ENCODE peak calls at places on chromosome 18, in eight cellular contexts. C is AG04450, F is psoas muscle, Q is breast epithelium, E is HFFc6, S is lower lobe of right lung, X is mucosa of descending colon, J is GM20000. P is an unnamed sample.

GRCh38 chr18:33128581-33128980 is 311.9 kb downstream of the CCDC178 start:
- DNase-seq in S (no peak), C (no peak), Q (no peak), X (no peak), F (no peak), E (no peak), J (no peak), P (no peak)

GRCh38 chr18:32439802-32440201 is 30.9 kb downstream of the GAREM1 start:
- DNase-seq in X (no peak), C (no peak), S (no peak), E (no peak), J (no peak), F (no peak), Q (no peak), P (no peak)

GRCh38 chr18:42298744-42299685 is 344.0 kb downstream of the PIK3C3 start:
- DNase-seq in C (peak; percentile 33), E (peak; percentile 69), S (peak; percentile 58), Q (peak; percentile 63), J (peak; percentile 52), X (peak; percentile 85), F (peak; percentile 76), P (peak; percentile 53)

GRCh38 chr18:47953471-47953931 is 23.0 kb upstream of the SMAD2 start:
- DNase-seq in Q (no peak), J (no peak), X (peak; percentile 17), E (no peak), C (no peak), S (peak; percentile 52), F (peak; percentile 61), P (peak; percentile 18)

GRCh38 chr18:62281684-62282083 is 43.4 kb upstream of the TNFRSF11A start:
- DNase-seq in F (no peak), X (no peak), J (no peak), C (peak; percentile 34), Q (no peak), S (no peak), E (peak; percentile 80), P (no peak)

GRCh38 chr18:712401-713134 is at the start of gene ENOSF1:
- DNase-seq in F (peak; percentile 94), E (peak; percentile 48), C (peak; percentile 10), X (peak; percentile 92), J (peak; percentile 95), Q (peak; percentile 90), S (peak; percentile 91), P (peak; percentile 95)

GRCh38 chr18:33616556-33616955 is 38.5 kb downstream of the ASXL3 start:
- DNase-seq in Q (no peak), S (no peak), X (no peak), F (no peak), C (no peak), E (no peak), J (no peak), P (no peak)

GRCh38 chr18:50803579-50803978 is 16.2 kb downstream of the MRO start:
- DNase-seq in F (no peak), Q (no peak), X (no peak), C (no peak), J (no peak), E (no peak), S (no peak), P (no peak)

DNA sequence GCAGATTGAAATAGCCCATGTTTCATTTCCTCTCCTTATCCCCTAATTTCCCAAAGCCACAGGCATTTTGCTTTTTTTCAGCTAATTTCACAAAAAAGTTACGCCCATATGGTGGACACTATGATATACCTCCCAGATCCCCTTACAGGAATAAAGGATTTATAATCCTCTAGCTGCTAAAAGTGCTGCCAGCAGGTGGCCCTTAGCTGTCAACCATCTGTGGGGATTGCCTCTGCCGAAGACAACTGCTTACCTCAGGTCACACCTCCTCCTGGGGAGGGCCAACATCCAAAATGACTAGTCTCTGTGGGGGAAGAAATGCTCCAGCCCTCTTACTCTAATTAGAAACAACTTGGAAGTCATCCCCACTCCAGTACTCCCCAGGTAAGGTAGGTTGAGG is 61.0 kb upstream of the EPB41L3 start:
- DNase-seq in E (no peak), Q (no peak), C (no peak), S (no peak), F (no peak), X (peak; percentile 34), J (no peak), P (no peak)
- TF ChIP-seq CTCF in E (no peak), Q (no peak), C (peak; percentile 13), S (no peak), F (no peak), X (no peak), J (no peak), P (no peak)

GRCh38 chr18:5542393-5543035 is 1.3 kb downstream of the EPB41L3 start:
- DNase-seq in X (peak; percentile 26), C (no peak), Q (no peak), E (no peak), J (no peak), F (peak; percentile 51), S (peak; percentile 61), P (no peak)

GRCh38 chr18:5543036-5543671 is 643 bp downstream of the EPB41L3 start:
- DNase-seq in F (peak; percentile 55), J (peak; percentile 31), X (peak; percentile 3), E (no peak), S (no peak), Q (no peak), C (no peak), P (peak; percentile 23)

GRCh38 chr18:5543854-5544389 is at the start of gene EPB41L3:
- DNase-seq in S (peak; percentile 69), E (no peak), C (no peak), F (peak; percentile 70), Q (no peak), X (peak; percentile 10), J (no peak), P (peak; percentile 20)

DNA sequence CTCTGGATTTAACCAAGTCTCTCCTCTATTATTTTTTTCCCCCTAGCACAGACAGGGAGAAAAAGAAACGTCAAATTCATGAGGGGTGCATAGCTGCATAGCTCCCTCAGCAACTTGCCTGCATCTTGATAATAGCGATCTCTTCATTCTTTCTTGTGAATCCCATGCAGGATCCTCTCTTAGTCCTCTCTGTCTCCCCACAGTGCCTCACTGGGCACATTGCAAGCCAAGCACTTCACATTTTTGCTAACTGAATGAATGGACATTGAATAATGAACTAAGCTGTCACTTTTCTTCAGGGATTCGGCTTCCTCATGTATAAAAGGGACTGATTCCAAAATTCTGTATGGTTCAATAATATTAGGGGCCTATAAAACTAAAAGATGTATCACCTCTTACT is 2.9 kb upstream of the EPB41L3 start:
- DNase-seq in F (no peak), S (no peak), J (peak; percentile 25), Q (no peak), E (peak; percentile 15), C (peak; percentile 23), X (peak; percentile 19), P (no peak)
- TF ChIP-seq CTCF in F (no peak), S (peak; percentile 50), J (no peak), Q (no peak), E (peak; percentile 22), C (peak; percentile 75), X (no peak), P (no peak)

GRCh38 chr18:59646228-59646945 is 50.8 kb downstream of the CCBE1 start:
- DNase-seq in J (no peak), S (no peak), E (no peak), C (no peak), F (no peak), Q (no peak), X (no peak), P (no peak)
- TF ChIP-seq CTCF in J (no peak), S (no peak), E (peak; percentile 47), C (no peak), F (no peak), Q (no peak), X (no peak), P (peak; percentile 15)

GRCh38 chr18:67199993-67200617 is 316.4 kb downstream of the DSEL start:
- DNase-seq in F (no peak), Q (no peak), J (peak; percentile 26), S (no peak), X (peak; percentile 9), E (peak; percentile 47), C (peak; percentile 39), P (peak; percentile 38)

GRCh38 chr18:67192535-67192934 is 324.0 kb downstream of the DSEL start:
- DNase-seq in S (no peak), J (no peak), Q (no peak), F (no peak), X (no peak), E (no peak), C (no peak), P (no peak)

GRCh38 chr18:67200665-67201064 is 315.9 kb downstream of the DSEL start:
- DNase-seq in S (no peak), E (no peak), F (no peak), Q (no peak), J (no peak), C (no peak), X (no peak), P (no peak)

GRCh38 chr18:67194886-67195285 is 321.6 kb downstream of the DSEL start:
- DNase-seq in X (no peak), E (no peak), F (no peak), Q (no peak), S (no peak), C (no peak), J (no peak), P (no peak)
- TF ChIP-seq CTCF in X (no peak), E (no peak), F (no peak), Q (no peak), S (no peak), C (no peak), J (no peak), P (no peak)

GRCh38 chr18:22557160-22557941 is 139.6 kb upstream of the CTAGE1 start:
- DNase-seq in J (no peak), E (no peak), F (no peak), C (no peak), Q (no peak), S (no peak), X (no peak), P (no peak)
- TF ChIP-seq CTCF in J (no peak), E (no peak), F (no peak), C (no peak), Q (no peak), S (no peak), X (no peak), P (no peak)

GRCh38 chr18:75238786-75239185 is 28.2 kb downstream of the TSHZ1 start:
- DNase-seq in S (no peak), F (no peak), E (no peak), C (no peak), Q (no peak), X (no peak), J (no peak), P (no peak)

GRCh38 chr18:75238100-75238499 is 27.5 kb downstream of the TSHZ1 start:
- DNase-seq in F (no peak), Q (no peak), E (peak; percentile 37), C (no peak), S (no peak), J (no peak), X (no peak), P (no peak)

GRCh38 chr18:75241705-75242104 is 31.1 kb downstream of the TSHZ1 start:
- DNase-seq in Q (no peak), J (no peak), X (no peak), S (no peak), E (no peak), F (no peak), C (no peak), P (no peak)

GRCh38 chr18:75244336-75244735 is 33.7 kb downstream of the TSHZ1 start:
- DNase-seq in J (peak; percentile 32), C (no peak), X (peak; percentile 47), F (no peak), S (no peak), Q (no peak), E (no peak), P (no peak)

DNA sequence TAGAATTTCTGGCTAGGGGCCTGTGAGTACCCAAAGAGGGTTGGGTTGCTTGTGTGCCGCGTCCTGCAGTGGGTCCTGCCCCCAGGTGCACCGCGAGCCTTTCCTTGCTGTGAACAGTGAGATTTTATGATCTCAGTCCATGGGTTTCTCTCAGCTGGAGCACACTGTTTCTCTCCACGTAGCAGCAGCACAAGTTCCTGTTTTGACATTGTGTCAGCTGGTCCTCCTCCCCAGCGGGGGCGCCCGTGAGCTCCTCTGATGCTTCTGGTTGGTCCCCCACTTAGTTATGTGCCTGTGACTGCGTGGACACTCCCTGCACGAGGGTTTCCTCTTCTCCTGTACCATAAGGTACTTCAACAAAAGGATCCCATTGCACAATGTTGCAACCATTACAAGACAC is 29.8 kb downstream of the TSHZ1 start:
- DNase-seq in Q (no peak), F (no peak), C (no peak), J (no peak), X (no peak), E (no peak), S (no peak), P (no peak)
- TF ChIP-seq CTCF in Q (no peak), F (no peak), C (no peak), J (no peak), X (no peak), E (peak; percentile 13), S (no peak), P (no peak)